ENCODE peak calls at places on chromosome 1, in nine cellular contexts. B is RWPE2; K is fibroblast of lung; N is CD8-positive, alpha-beta T cell; C is heart right ventricle; P is heart left ventricle; X is IMR-90; U is endodermal cell; W is hepatocyte. L is an unnamed sample.

GRCh38 chr1:150789396-150789795 is 18.7 kb downstream of the CTSK start:
- DNase-seq in X (no peak), P (no peak), C (no peak), W (no peak), B (no peak), U (peak; percentile 43), N (no peak), K (no peak), L (no peak)

GRCh38 chr1:79749607-79750006 is 743.1 kb upstream of the ADGRL4 start:
- DNase-seq in P (no peak), K (no peak), C (no peak), N (no peak), B (no peak), X (no peak), W (no peak), U (no peak), L (no peak)

GRCh38 chr1:150537732-150538684 is 11.2 kb upstream of the ADAMTSL4 start:
- DNase-seq in P (no peak), U (peak; percentile 90), K (no peak), B (peak; percentile 87), W (peak; percentile 30), C (no peak), X (peak; percentile 87), N (no peak), L (peak; percentile 65)

GRCh38 chr1:59013276-59013927 is 229.6 kb upstream of the JUN start:
- DNase-seq in B (no peak), C (peak; percentile 41), K (peak; percentile 36), W (peak; percentile 69), N (no peak), X (peak; percentile 36), U (peak; percentile 83), P (peak; percentile 41), L (peak; percentile 41)

GRCh38 chr1:221887091-221887746 is 145.3 kb upstream of the DUSP10 start:
- DNase-seq in C (peak; percentile 45), K (peak; percentile 89), B (peak; percentile 84), X (peak; percentile 88), W (peak; percentile 77), N (no peak), P (peak; percentile 55), U (peak; percentile 87), L (peak; percentile 96)

GRCh38 chr1:153346067-153346723 is 2.4 kb downstream of the PGLYRP4 start:
- DNase-seq in U (peak; percentile 17), W (no peak), P (no peak), N (no peak), B (no peak), K (no peak), C (no peak), X (no peak), L (no peak)

GRCh38 chr1:33131191-33131590 is 50.2 kb downstream of the AZIN2 start:
- DNase-seq in N (no peak), C (no peak), B (no peak), U (no peak), P (no peak), K (no peak), X (no peak), W (no peak), L (no peak)

GRCh38 chr1:8317647-8318360 is at the start of gene SLC45A1:
- DNase-seq in P (peak; percentile 85), B (no peak), X (peak; percentile 57), K (peak; percentile 63), C (peak; percentile 80), U (peak; percentile 87), N (peak; percentile 75), W (peak; percentile 78), L (peak; percentile 54)

GRCh38 chr1:178573330-178573729 is 60.4 kb downstream of the TEX35 start:
- DNase-seq in P (no peak), W (no peak), X (no peak), B (no peak), N (no peak), U (no peak), K (no peak), C (no peak), L (no peak)

GRCh38 chr1:178571807-178572206 is 58.9 kb downstream of the TEX35 start:
- DNase-seq in C (no peak), U (no peak), B (no peak), W (no peak), P (no peak), X (no peak), K (no peak), N (no peak), L (no peak)

GRCh38 chr1:178575611-178576331 is 62.9 kb downstream of the TEX35 start:
- DNase-seq in W (peak; percentile 52), C (no peak), X (peak; percentile 60), K (peak; percentile 49), U (no peak), N (no peak), B (no peak), P (no peak), L (no peak)

GRCh38 chr1:178574345-178574744 is 61.4 kb downstream of the TEX35 start:
- DNase-seq in B (no peak), W (no peak), C (no peak), X (no peak), N (no peak), K (peak; percentile 8), P (no peak), U (no peak), L (no peak)

DNA sequence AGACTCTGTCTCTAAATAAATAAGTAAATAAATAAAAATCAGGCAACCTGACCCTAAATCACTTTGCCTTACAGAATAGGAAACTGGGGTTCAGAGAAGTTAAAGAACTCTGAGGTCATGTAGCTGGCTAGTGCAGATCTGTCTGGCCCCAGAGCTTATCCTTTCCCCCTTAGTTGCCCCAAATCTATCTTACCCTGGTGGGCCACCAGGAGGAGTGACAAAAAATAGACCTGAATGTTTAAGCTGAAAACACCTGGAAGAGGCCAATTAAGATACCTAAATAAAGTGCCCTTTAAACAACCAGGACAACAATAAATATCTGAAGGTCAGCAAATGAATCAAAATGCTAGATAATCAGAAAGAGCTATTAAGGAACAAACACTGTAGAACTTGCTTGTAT is 59.7 kb downstream of the TEX35 start:
- DNase-seq in B (no peak), K (no peak), U (no peak), P (no peak), N (no peak), X (no peak), W (no peak), C (no peak), L (no peak)
- TF ChIP-seq CTCF in B (no peak), K (no peak), U (peak; percentile 64), P (no peak), N (no peak), X (no peak), W (no peak), C (no peak), L (no peak)

GRCh38 chr1:158035014-158035413 is 41.6 kb downstream of the KIRREL1 start:
- DNase-seq in K (no peak), P (no peak), U (no peak), X (no peak), B (no peak), C (no peak), N (no peak), W (no peak), L (no peak)

GRCh38 chr1:158035976-158036583 is 42.6 kb downstream of the KIRREL1 start:
- DNase-seq in N (no peak), W (peak; percentile 69), B (no peak), P (peak; percentile 35), U (peak; percentile 70), K (peak; percentile 80), X (peak; percentile 68), C (peak; percentile 35), L (peak; percentile 72)

GRCh38 chr1:158037876-158038359 is 44.5 kb downstream of the KIRREL1 start:
- DNase-seq in K (peak; percentile 61), B (peak; percentile 70), X (peak; percentile 67), U (no peak), P (peak; percentile 27), W (no peak), C (no peak), N (no peak), L (peak; percentile 78)

GRCh38 chr1:158039380-158039779 is 45.9 kb downstream of the KIRREL1 start:
- DNase-seq in C (no peak), B (no peak), W (no peak), U (no peak), X (peak; percentile 40), K (no peak), P (no peak), N (no peak), L (peak; percentile 59)

DNA sequence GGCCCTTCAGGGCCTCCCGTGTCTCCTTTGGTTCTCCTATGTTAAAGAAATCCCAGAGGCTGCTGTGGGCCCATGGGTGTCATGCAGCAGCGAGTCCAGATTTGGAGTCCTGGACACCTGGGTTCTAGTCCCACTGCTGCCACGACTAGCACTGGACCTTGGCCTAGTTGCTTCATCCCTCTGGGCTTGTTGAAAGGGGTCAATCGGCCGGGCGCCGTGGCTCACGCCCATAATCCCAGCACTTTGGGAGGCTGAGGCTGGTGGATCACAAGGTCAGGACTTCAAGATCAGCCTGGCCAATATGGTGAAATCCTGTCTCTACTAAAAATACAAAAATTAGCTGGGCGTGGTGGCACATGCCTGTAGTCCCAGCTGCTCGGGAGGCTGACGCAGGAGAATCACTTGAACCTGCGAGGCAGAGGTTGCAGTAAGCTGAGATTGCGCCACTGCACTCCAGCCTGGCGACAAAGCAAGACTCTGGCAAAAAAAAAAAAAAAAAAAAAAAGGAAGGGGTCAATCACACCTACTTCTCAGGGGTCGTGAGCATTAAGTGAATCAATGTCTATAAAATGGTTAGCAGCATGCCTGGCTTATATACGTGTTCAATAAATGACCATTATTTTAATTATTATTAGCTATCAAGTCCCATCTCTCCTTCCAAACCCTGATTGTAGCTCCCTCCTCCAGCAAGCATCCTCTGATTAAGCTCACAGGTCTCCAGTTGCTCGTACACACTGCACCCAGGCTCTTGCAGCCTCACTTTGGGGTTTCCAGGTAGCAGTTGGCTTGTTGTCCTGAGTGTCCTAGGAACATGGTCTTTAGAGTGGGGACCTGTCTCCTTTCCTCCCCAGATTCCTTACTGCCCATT is 43.8 kb downstream of the KIRREL1 start:
- DNase-seq in U (no peak), N (no peak), C (no peak), X (no peak), K (no peak), B (no peak), P (no peak), W (no peak), L (no peak)
- H3K4me3 ChIP-seq in U (no peak overlapping the region), N (no peak overlapping the region), C (no peak overlapping the region), X (no peak overlapping the region), K (no peak overlapping the region), B (no peak overlapping the region), P (no peak overlapping the region), W (no peak overlapping the region), L (no peak overlapping the region)

DNA sequence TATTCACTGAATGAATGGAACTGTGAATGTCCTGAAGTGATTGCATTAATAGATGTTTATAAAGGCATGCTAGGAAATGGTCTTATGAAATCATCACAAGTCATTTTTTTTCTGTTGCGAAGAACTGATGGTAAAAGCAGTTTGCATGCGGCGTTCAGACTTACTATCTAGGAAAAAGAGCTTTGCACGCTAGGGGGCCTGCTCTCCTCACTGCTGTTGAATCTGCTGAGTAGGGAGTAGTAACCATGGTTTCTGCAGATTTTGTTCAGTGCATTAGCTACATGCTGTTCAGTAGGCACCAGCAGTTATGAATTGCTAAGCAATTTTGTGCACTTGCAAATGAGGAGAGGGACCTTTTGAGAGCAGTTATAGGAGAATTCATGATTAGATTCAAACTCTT is 57.9 kb downstream of the CENPF start:
- DNase-seq in B (no peak), P (no peak), K (peak; percentile 96), X (peak; percentile 96), N (no peak), U (peak; percentile 66), W (peak; percentile 87), C (no peak), L (peak; percentile 87)
- TF ChIP-seq CTCF in B (peak; percentile 29), P (peak; percentile 37), K (peak; percentile 91), X (peak; percentile 88), N (no peak), U (peak; percentile 63), W (peak; percentile 85), C (no peak), L (peak; percentile 77)

GRCh38 chr1:90458023-90458422 is 259.1 kb downstream of the BARHL2 start:
- DNase-seq in X (no peak), U (no peak), N (no peak), C (no peak), B (no peak), K (no peak), W (no peak), P (no peak), L (no peak)

GRCh38 chr1:90459570-90459969 is 257.5 kb downstream of the BARHL2 start:
- DNase-seq in U (no peak), N (no peak), C (no peak), B (no peak), P (no peak), W (no peak), K (no peak), X (no peak), L (no peak)
- H3K4me3 ChIP-seq in U (no peak overlapping the region), N (no peak overlapping the region), C (no peak overlapping the region), B (no peak overlapping the region), P (no peak overlapping the region), W (no peak overlapping the region), K (no peak overlapping the region), X (no peak overlapping the region), L (no peak overlapping the region)